ENCODE peak calls at places on chromosome 4, in nine cellular contexts. One of them, this sample, is unnamed.

GRCh38 chr4:8602686-8603430 is 10.3 kb downstream of the CPZ start:
- DNase-seq in progenitor cell of endocrine pancreas: no peak
- DNase-seq in WTC11: no peak
- DNase-seq in upper lobe of right lung: no peak
- DNase-seq in GM13977: no peak
- DNase-seq in astrocyte of the cerebellum: no peak
- DNase-seq in fibroblast of mammary gland: no peak
- DNase-seq in cardiac muscle cell: no peak
- DNase-seq in choroid plexus epithelial cell: no peak
- DNase-seq in this sample: no peak

GRCh38 chr4:81198151-81198550 is 16.9 kb downstream of the PRKG2 start:
- DNase-seq in GM13977: no peak
- DNase-seq in astrocyte of the cerebellum: no peak
- DNase-seq in progenitor cell of endocrine pancreas: no peak
- DNase-seq in upper lobe of right lung: no peak
- DNase-seq in fibroblast of mammary gland: no peak
- DNase-seq in choroid plexus epithelial cell: no peak
- DNase-seq in cardiac muscle cell: no peak
- DNase-seq in WTC11: no peak
- DNase-seq in this sample: no peak

GRCh38 chr4:109739547-109739946 is 9.7 kb upstream of the PLA2G12A start:
- DNase-seq in upper lobe of right lung: no peak
- DNase-seq in GM13977: no peak
- DNase-seq in choroid plexus epithelial cell: peak; percentile 47
- DNase-seq in progenitor cell of endocrine pancreas: no peak
- DNase-seq in cardiac muscle cell: peak; percentile 52
- DNase-seq in fibroblast of mammary gland: no peak
- DNase-seq in astrocyte of the cerebellum: no peak
- DNase-seq in WTC11: no peak
- DNase-seq in this sample: no peak

GRCh38 chr4:153127773-153128494 is 76.3 kb upstream of the TRIM2 start:
- DNase-seq in choroid plexus epithelial cell: peak; percentile 92
- DNase-seq in progenitor cell of endocrine pancreas: peak; percentile 81
- DNase-seq in upper lobe of right lung: peak; percentile 81
- DNase-seq in fibroblast of mammary gland: peak; percentile 78
- DNase-seq in cardiac muscle cell: peak; percentile 90
- DNase-seq in GM13977: peak; percentile 74
- DNase-seq in astrocyte of the cerebellum: peak; percentile 80
- DNase-seq in WTC11: peak; percentile 91
- DNase-seq in this sample: peak; percentile 96

GRCh38 chr4:99979872-99980271 is 29.8 kb upstream of the H2AZ1 start:
- DNase-seq in choroid plexus epithelial cell: peak; percentile 25
- DNase-seq in WTC11: no peak
- DNase-seq in cardiac muscle cell: no peak
- DNase-seq in GM13977: no peak
- DNase-seq in astrocyte of the cerebellum: no peak
- DNase-seq in progenitor cell of endocrine pancreas: no peak
- DNase-seq in fibroblast of mammary gland: peak; percentile 15
- DNase-seq in upper lobe of right lung: no peak
- DNase-seq in this sample: no peak

GRCh38 chr4:3098346-3098745 is 23.9 kb downstream of the HTT start:
- DNase-seq in progenitor cell of endocrine pancreas: no peak
- DNase-seq in WTC11: no peak
- DNase-seq in cardiac muscle cell: no peak
- DNase-seq in fibroblast of mammary gland: peak; percentile 48
- DNase-seq in upper lobe of right lung: no peak
- DNase-seq in choroid plexus epithelial cell: no peak
- DNase-seq in GM13977: no peak
- DNase-seq in astrocyte of the cerebellum: no peak
- DNase-seq in this sample: no peak

GRCh38 chr4:675036-675804 is 878 bp downstream of the MYL5 start:
- DNase-seq in WTC11: no peak
- DNase-seq in choroid plexus epithelial cell: no peak
- DNase-seq in fibroblast of mammary gland: no peak
- DNase-seq in astrocyte of the cerebellum: no peak
- DNase-seq in progenitor cell of endocrine pancreas: no peak
- DNase-seq in upper lobe of right lung: no peak
- DNase-seq in cardiac muscle cell: no peak
- DNase-seq in GM13977: no peak
- DNase-seq in this sample: no peak

GRCh38 chr4:141810038-141810701 is 173.8 kb downstream of the IL15 start:
- DNase-seq in GM13977: no peak
- DNase-seq in cardiac muscle cell: no peak
- DNase-seq in astrocyte of the cerebellum: no peak
- DNase-seq in choroid plexus epithelial cell: no peak
- DNase-seq in WTC11: no peak
- DNase-seq in upper lobe of right lung: no peak
- DNase-seq in fibroblast of mammary gland: no peak
- DNase-seq in progenitor cell of endocrine pancreas: no peak
- DNase-seq in this sample: no peak

GRCh38 chr4:86108152-86108551 is 251.7 kb downstream of the MAPK10 start:
- DNase-seq in progenitor cell of endocrine pancreas: no peak
- DNase-seq in WTC11: no peak
- DNase-seq in upper lobe of right lung: no peak
- DNase-seq in cardiac muscle cell: peak; percentile 13
- DNase-seq in choroid plexus epithelial cell: peak; percentile 55
- DNase-seq in GM13977: no peak
- DNase-seq in fibroblast of mammary gland: no peak
- DNase-seq in astrocyte of the cerebellum: peak; percentile 22
- DNase-seq in this sample: no peak

GRCh38 chr4:162497564-162498167 is 333.9 kb upstream of the FSTL5 start:
- DNase-seq in upper lobe of right lung: no peak
- DNase-seq in WTC11: no peak
- DNase-seq in progenitor cell of endocrine pancreas: no peak
- DNase-seq in astrocyte of the cerebellum: peak; percentile 23
- DNase-seq in choroid plexus epithelial cell: peak; percentile 69
- DNase-seq in fibroblast of mammary gland: peak; percentile 51
- DNase-seq in cardiac muscle cell: peak; percentile 65
- DNase-seq in GM13977: peak; percentile 36
- DNase-seq in this sample: no peak

GRCh38 chr4:150104401-150105027 is 26.3 kb downstream of the DCLK2 start:
- DNase-seq in WTC11: no peak
- DNase-seq in GM13977: no peak
- DNase-seq in choroid plexus epithelial cell: peak; percentile 45
- DNase-seq in astrocyte of the cerebellum: no peak
- DNase-seq in cardiac muscle cell: no peak
- DNase-seq in fibroblast of mammary gland: peak; percentile 38
- DNase-seq in progenitor cell of endocrine pancreas: no peak
- DNase-seq in upper lobe of right lung: no peak
- DNase-seq in this sample: no peak

GRCh38 chr4:7876096-7876993 is 63.3 kb downstream of the AFAP1 start:
- DNase-seq in choroid plexus epithelial cell: peak; percentile 72
- DNase-seq in cardiac muscle cell: peak; percentile 63
- DNase-seq in progenitor cell of endocrine pancreas: no peak
- DNase-seq in upper lobe of right lung: no peak
- DNase-seq in WTC11: peak; percentile 54
- DNase-seq in GM13977: peak; percentile 21
- DNase-seq in astrocyte of the cerebellum: no peak
- DNase-seq in fibroblast of mammary gland: peak; percentile 66
- DNase-seq in this sample: no peak

GRCh38 chr4:173174184-173175156 is 5.9 kb downstream of the GALNT7 start:
- DNase-seq in cardiac muscle cell: no peak
- DNase-seq in upper lobe of right lung: no peak
- DNase-seq in choroid plexus epithelial cell: no peak
- DNase-seq in astrocyte of the cerebellum: no peak
- DNase-seq in progenitor cell of endocrine pancreas: no peak
- DNase-seq in fibroblast of mammary gland: no peak
- DNase-seq in WTC11: no peak
- DNase-seq in GM13977: no peak
- DNase-seq in this sample: no peak

GRCh38 chr4:115529126-115529525 is 415.7 kb upstream of the NDST4 start:
- DNase-seq in choroid plexus epithelial cell: no peak
- DNase-seq in progenitor cell of endocrine pancreas: no peak
- DNase-seq in upper lobe of right lung: no peak
- DNase-seq in cardiac muscle cell: no peak
- DNase-seq in fibroblast of mammary gland: no peak
- DNase-seq in WTC11: no peak
- DNase-seq in GM13977: no peak
- DNase-seq in astrocyte of the cerebellum: no peak
- DNase-seq in this sample: no peak

GRCh38 chr4:157226035-157226434 is 5.5 kb downstream of the GRIA2 start:
- DNase-seq in astrocyte of the cerebellum: no peak
- DNase-seq in fibroblast of mammary gland: no peak
- DNase-seq in choroid plexus epithelial cell: no peak
- DNase-seq in WTC11: no peak
- DNase-seq in upper lobe of right lung: no peak
- DNase-seq in cardiac muscle cell: no peak
- DNase-seq in progenitor cell of endocrine pancreas: no peak
- DNase-seq in GM13977: no peak
- DNase-seq in this sample: no peak

GRCh38 chr4:2259541-2260267 is 2.2 kb downstream of the MXD4 start:
- DNase-seq in cardiac muscle cell: no peak
- DNase-seq in upper lobe of right lung: peak; percentile 56
- DNase-seq in GM13977: no peak
- DNase-seq in astrocyte of the cerebellum: no peak
- DNase-seq in progenitor cell of endocrine pancreas: peak; percentile 9
- DNase-seq in fibroblast of mammary gland: no peak
- DNase-seq in WTC11: peak; percentile 9
- DNase-seq in choroid plexus epithelial cell: no peak
- DNase-seq in this sample: peak; percentile 18

GRCh38 chr4:119189638-119190037 is 22.9 kb upstream of the USP53 start:
- DNase-seq in cardiac muscle cell: peak; percentile 68
- DNase-seq in upper lobe of right lung: no peak
- DNase-seq in choroid plexus epithelial cell: peak; percentile 83
- DNase-seq in GM13977: no peak
- DNase-seq in fibroblast of mammary gland: peak; percentile 63
- DNase-seq in astrocyte of the cerebellum: no peak
- DNase-seq in progenitor cell of endocrine pancreas: no peak
- DNase-seq in WTC11: no peak
- DNase-seq in this sample: no peak

GRCh38 chr4:174873931-174874330 is 44.2 kb upstream of the ADAM29 start:
- DNase-seq in cardiac muscle cell: no peak
- DNase-seq in fibroblast of mammary gland: peak; percentile 4
- DNase-seq in WTC11: no peak
- DNase-seq in progenitor cell of endocrine pancreas: no peak
- DNase-seq in astrocyte of the cerebellum: no peak
- DNase-seq in GM13977: peak; percentile 19
- DNase-seq in choroid plexus epithelial cell: peak; percentile 58
- DNase-seq in upper lobe of right lung: no peak
- DNase-seq in this sample: no peak
- TF ChIP-seq CTCF in cardiac muscle cell: no peak
- TF ChIP-seq CTCF in fibroblast of mammary gland: peak; percentile 15
- TF ChIP-seq CTCF in WTC11: no peak
- TF ChIP-seq CTCF in progenitor cell of endocrine pancreas: peak; percentile 37
- TF ChIP-seq CTCF in astrocyte of the cerebellum: peak; percentile 36
- TF ChIP-seq CTCF in GM13977: peak; percentile 69
- TF ChIP-seq CTCF in choroid plexus epithelial cell: peak; percentile 69
- TF ChIP-seq CTCF in upper lobe of right lung: no peak
- TF ChIP-seq CTCF in this sample: no peak

DNA sequence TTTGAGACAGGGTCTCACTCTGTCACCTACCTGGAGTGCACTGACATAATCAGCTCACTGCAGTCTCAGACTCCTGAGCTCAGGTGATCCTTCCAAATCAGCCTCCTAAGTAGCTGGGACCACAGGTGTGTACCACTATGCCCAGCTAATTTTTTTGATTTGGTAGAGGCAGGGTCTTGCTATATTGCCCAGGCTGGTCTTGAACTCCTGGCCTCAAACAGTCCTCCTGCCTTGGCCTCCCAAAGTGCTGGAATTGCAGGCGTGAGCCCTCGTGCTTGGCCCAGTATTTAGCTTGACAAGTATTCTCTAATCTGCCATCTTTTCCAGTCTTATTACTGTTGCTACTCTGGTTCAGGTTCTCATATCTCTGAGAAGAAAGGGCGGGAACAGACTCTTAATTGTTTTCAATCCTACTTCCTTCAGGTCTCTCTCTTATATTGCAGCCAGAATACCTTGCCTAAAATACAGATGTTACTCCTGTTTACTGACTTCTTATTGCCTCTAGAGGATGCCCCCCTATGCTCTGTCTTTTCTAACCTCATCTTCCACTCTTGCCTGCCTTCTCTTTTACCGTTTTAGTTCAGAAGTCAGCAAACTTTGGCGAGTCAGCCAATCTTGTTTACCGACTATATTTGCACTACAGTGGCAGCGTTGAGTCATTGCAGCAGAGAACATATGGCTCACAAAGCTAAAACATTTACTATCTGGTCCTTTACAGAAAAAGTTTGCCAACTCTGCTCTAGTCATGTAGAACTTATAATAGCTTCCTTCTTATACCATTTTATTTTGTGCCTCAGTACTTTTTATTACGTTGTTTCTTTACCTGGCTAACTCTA is 19.0 kb downstream of the MRPL1 start:
- DNase-seq in choroid plexus epithelial cell: peak; percentile 54
- DNase-seq in GM13977: no peak
- DNase-seq in WTC11: no peak
- DNase-seq in fibroblast of mammary gland: peak; percentile 71
- DNase-seq in progenitor cell of endocrine pancreas: no peak
- DNase-seq in cardiac muscle cell: peak; percentile 39
- DNase-seq in astrocyte of the cerebellum: no peak
- DNase-seq in upper lobe of right lung: no peak
- DNase-seq in this sample: no peak
- TF ChIP-seq CTCF in choroid plexus epithelial cell: no peak
- TF ChIP-seq CTCF in GM13977: no peak
- TF ChIP-seq CTCF in WTC11: no peak
- TF ChIP-seq CTCF in fibroblast of mammary gland: no peak
- TF ChIP-seq CTCF in progenitor cell of endocrine pancreas: peak; percentile 9
- TF ChIP-seq CTCF in cardiac muscle cell: no peak
- TF ChIP-seq CTCF in astrocyte of the cerebellum: no peak
- TF ChIP-seq CTCF in upper lobe of right lung: no peak
- TF ChIP-seq CTCF in this sample: no peak

DNA sequence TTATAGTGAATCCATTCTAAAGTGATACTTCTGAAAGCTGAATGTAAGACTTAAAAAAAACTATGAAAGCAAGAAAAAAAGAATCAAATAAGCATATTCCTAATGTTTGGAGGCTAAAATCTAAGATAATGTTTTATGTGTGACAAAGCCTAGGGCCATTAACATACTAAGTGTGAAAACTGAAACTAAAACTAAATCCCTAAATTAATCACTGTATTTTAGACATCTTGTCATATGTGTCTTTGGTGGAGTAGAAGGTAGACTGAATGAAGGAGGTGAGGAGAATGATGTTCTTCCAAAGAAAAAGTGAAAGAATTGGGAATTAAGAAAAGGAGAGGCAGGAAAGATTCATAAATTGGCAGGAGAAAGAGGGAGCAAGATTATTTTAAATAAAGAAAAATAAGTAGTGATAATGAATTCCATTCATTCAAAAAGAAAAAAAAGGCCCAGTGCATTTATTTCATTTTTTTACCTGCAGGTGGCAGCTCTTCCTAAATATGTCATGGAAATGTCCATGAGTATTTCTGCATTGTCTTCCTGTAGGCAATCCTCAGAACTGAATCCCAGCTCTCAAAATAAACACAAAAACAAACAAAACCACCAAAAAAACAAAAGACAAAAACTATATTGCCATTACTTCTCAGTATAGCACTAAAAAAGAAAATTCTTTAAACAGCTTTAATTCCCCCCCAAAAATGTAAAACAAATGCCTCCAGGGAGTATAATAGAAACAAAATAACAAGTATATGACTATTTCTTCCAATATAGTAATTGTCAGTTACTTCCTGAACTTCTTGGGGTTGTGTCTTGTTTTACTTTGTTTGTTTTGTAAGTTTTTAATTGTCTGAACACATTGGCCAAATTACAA is 17.0 kb upstream of the AP1AR start:
- DNase-seq in cardiac muscle cell: peak; percentile 56
- DNase-seq in astrocyte of the cerebellum: no peak
- DNase-seq in WTC11: no peak
- DNase-seq in upper lobe of right lung: no peak
- DNase-seq in fibroblast of mammary gland: peak; percentile 53
- DNase-seq in choroid plexus epithelial cell: peak; percentile 62
- DNase-seq in GM13977: no peak
- DNase-seq in progenitor cell of endocrine pancreas: no peak
- DNase-seq in this sample: no peak
- TF ChIP-seq CTCF in cardiac muscle cell: peak; percentile 42
- TF ChIP-seq CTCF in astrocyte of the cerebellum: peak; percentile 42
- TF ChIP-seq CTCF in WTC11: no peak
- TF ChIP-seq CTCF in upper lobe of right lung: peak; percentile 52
- TF ChIP-seq CTCF in fibroblast of mammary gland: peak; percentile 50
- TF ChIP-seq CTCF in choroid plexus epithelial cell: peak; percentile 47
- TF ChIP-seq CTCF in GM13977: peak; percentile 31
- TF ChIP-seq CTCF in progenitor cell of endocrine pancreas: peak; percentile 45
- TF ChIP-seq CTCF in this sample: no peak

GRCh38 chr4:78057135-78057599 is at the start of gene FRAS1:
- DNase-seq in progenitor cell of endocrine pancreas: peak; percentile 55
- DNase-seq in upper lobe of right lung: peak; percentile 68
- DNase-seq in GM13977: peak; percentile 29
- DNase-seq in choroid plexus epithelial cell: peak; percentile 26
- DNase-seq in astrocyte of the cerebellum: no peak
- DNase-seq in WTC11: peak; percentile 75
- DNase-seq in cardiac muscle cell: peak; percentile 53
- DNase-seq in fibroblast of mammary gland: peak; percentile 27
- DNase-seq in this sample: no peak
- TF ChIP-seq CTCF in progenitor cell of endocrine pancreas: peak; percentile 34
- TF ChIP-seq CTCF in upper lobe of right lung: no peak
- TF ChIP-seq CTCF in GM13977: no peak
- TF ChIP-seq CTCF in choroid plexus epithelial cell: no peak
- TF ChIP-seq CTCF in astrocyte of the cerebellum: peak; percentile 27
- TF ChIP-seq CTCF in WTC11: no peak
- TF ChIP-seq CTCF in cardiac muscle cell: no peak
- TF ChIP-seq CTCF in fibroblast of mammary gland: no peak
- TF ChIP-seq CTCF in this sample: no peak

This sample was measured in omental fat pad.